ENCODE peak calls at places on chromosome X, in four cellular contexts. W is IMR-90; Q is heart right ventricle; M is CD4-positive, alpha-beta T cell. U is an unnamed sample.

GRCh38 chrX:20267924-20268701 is 1.4 kb upstream of the RPS6KA3 start:
- DNase-seq in M (no peak), W (no peak), Q (peak; percentile 58), U (no peak)

GRCh38 chrX:151695583-151695930 is 299 bp downstream of the PRRG3 start:
- DNase-seq in Q (no peak), M (no peak), W (no peak), U (no peak)

GRCh38 chrX:122220644-122221373 is 963.3 kb upstream of the GRIA3 start:
- DNase-seq in W (no peak), Q (no peak), M (no peak), U (no peak)

GRCh38 chrX:48957477-48957826 is at the start of gene OTUD5:
- DNase-seq in Q (peak; percentile 61), W (no peak), M (peak; percentile 72), U (no peak)

GRCh38 chrX:46254623-46255022 is 290.6 kb downstream of the ZNF674 start:
- DNase-seq in W (no peak), Q (no peak), M (no peak), U (no peak)

GRCh38 chrX:128728943-128729342 is 676.7 kb upstream of the ACTRT1 start:
- DNase-seq in W (no peak), M (no peak), Q (no peak), U (no peak)

GRCh38 chrX:119885554-119886428 is 9.9 kb upstream of the AKAP14 start:
- DNase-seq in M (no peak), W (peak; percentile 13), Q (no peak), U (no peak)

GRCh38 chrX:25068340-25068739 is 52.6 kb upstream of the ARX start:
- DNase-seq in Q (no peak), M (no peak), W (no peak), U (no peak)

GRCh38 chrX:102950908-102951866 is 14.1 kb downstream of the RAB40AL start:
- DNase-seq in M (peak; percentile 34), W (peak; percentile 27), Q (no peak), U (peak; percentile 38)

GRCh38 chrX:10414106-10414824 is 206.1 kb downstream of the MID1 start:
- DNase-seq in Q (no peak), M (no peak), W (no peak), U (no peak)

GRCh38 chrX:115499112-115499805 is 61.7 kb upstream of the PLS3 start:
- DNase-seq in M (no peak), Q (no peak), W (no peak), U (no peak)

GRCh38 chrX:138708268-138708667 is 3.2 kb downstream of the FGF13 start:
- DNase-seq in Q (no peak), M (no peak), W (no peak), U (no peak)